ENCODE peak calls at places on chromosomes 12 and 14, in six cellular contexts. S, T, D, L, C and N are unnamed samples.

GRCh38 chr12:40106202-40106533 is 287 bp upstream of the SLC2A13 start:
- DNase-seq in S (no peak), T (no peak), D (no peak), L (no peak), C (no peak), N (no peak)

GRCh38 chr12:100473716-100474150 is at the start of gene NR1H4:
- DNase-seq in S (no peak), T (peak; percentile 73), D (no peak), L (no peak), C (no peak), N (no peak)

GRCh38 chr12:1594045-1594294 is 411 bp downstream of the FBXL14 start:
- DNase-seq in S (peak; percentile 66), T (no peak), D (peak; percentile 65), L (no peak), C (peak; percentile 16), N (no peak)

GRCh38 chr12:115870021-115870420 is 407.5 kb downstream of the MED13L start:
- DNase-seq in S (no peak), T (no peak), D (no peak), L (no peak), C (no peak), N (no peak)

GRCh38 chr14:56590535-56590951 is 10.9 kb downstream of the TMEM260 start:
- DNase-seq in S (no peak), T (no peak), D (peak; percentile 32), L (no peak), C (no peak), N (peak; percentile 42)

GRCh38 chr14:72646861-72647528 is 246.9 kb downstream of the DPF3 start:
- DNase-seq in S (peak; percentile 4), T (peak; percentile 88), D (no peak), L (no peak), C (no peak), N (no peak)

GRCh38 chr12:101737476-101737875 is 1.8 kb downstream of the SYCP3 start:
- DNase-seq in S (no peak), T (no peak), D (no peak), L (no peak), C (no peak), N (no peak)

GRCh38 chr12:122138181-122138580 is 35.8 kb downstream of the IL31 start:
- DNase-seq in S (no peak), T (no peak), D (no peak), L (no peak), C (no peak), N (no peak)

GRCh38 chr12:132710422-132711168 is at the start of gene PGAM5:
- DNase-seq in S (peak; percentile 79), T (peak; percentile 70), D (peak; percentile 75), L (peak; percentile 78), C (peak; percentile 85), N (peak; percentile 75)

GRCh38 chr12:105076098-105076497 is 8.2 kb downstream of the ALDH1L2 start:
- DNase-seq in S (peak; percentile 23), T (peak; percentile 71), D (no peak), L (no peak), C (no peak), N (no peak)

GRCh38 chr14:35412281-35413057 is 7.9 kb upstream of the NFKBIA start:
- DNase-seq in S (peak; percentile 44), T (no peak), D (no peak), L (no peak), C (no peak), N (no peak)

GRCh38 chr12:57543666-57544065 is 3.3 kb downstream of the DCTN2 start:
- DNase-seq in S (no peak), T (peak; percentile 18), D (no peak), L (no peak), C (no peak), N (no peak)

GRCh38 chr12:119258149-119258548 is 76.4 kb upstream of the CCDC60 start:
- DNase-seq in S (no peak), T (no peak), D (no peak), L (no peak), C (no peak), N (no peak)

GRCh38 chr12:54853933-54854538 is at the start of gene MUCL1:
- DNase-seq in S (peak; percentile 57), T (peak; percentile 57), D (peak; percentile 84), L (peak; percentile 86), C (peak; percentile 71), N (peak; percentile 62)

GRCh38 chr12:130846386-130846785 is 7.3 kb upstream of the STX2 start:
- DNase-seq in S (no peak), T (no peak), D (no peak), L (no peak), C (no peak), N (no peak)

GRCh38 chr12:92139634-92140555 is 5.8 kb downstream of the BTG1 start:
- DNase-seq in S (no peak), T (peak; percentile 59), D (no peak), L (no peak), C (no peak), N (no peak)

GRCh38 chr12:12926571-12927071 is 25.3 kb downstream of the GPRC5D start:
- DNase-seq in S (peak; percentile 43), T (no peak), D (no peak), L (no peak), C (peak; percentile 60), N (no peak)

GRCh38 chr12:113855998-113856397 is 110.1 kb downstream of the RBM19 start:
- DNase-seq in S (no peak), T (no peak), D (no peak), L (no peak), C (no peak), N (no peak)

GRCh38 chr12:33825986-33826602 is 196.2 kb upstream of the ALG10 start:
- DNase-seq in S (no peak), T (no peak), D (no peak), L (no peak), C (no peak), N (no peak)

GRCh38 chr14:93764211-93764659 is 24.1 kb downstream of the PRIMA1 start:
- DNase-seq in S (no peak), T (peak; percentile 20), D (no peak), L (no peak), C (no peak), N (no peak)

GRCh38 chr12:45478931-45479330 is 250.6 kb upstream of the ARID2 start:
- DNase-seq in S (no peak), T (no peak), D (no peak), L (no peak), C (no peak), N (no peak)

GRCh38 chr12:89470741-89471504 is 53.7 kb downstream of the GALNT4 start:
- DNase-seq in S (peak; percentile 54), T (peak; percentile 68), D (no peak), L (no peak), C (no peak), N (no peak)

GRCh38 chr12:14514154-14514842 is 53.4 kb downstream of the PLBD1 start:
- DNase-seq in S (peak; percentile 27), T (peak; percentile 21), D (no peak), L (no peak), C (peak; percentile 81), N (no peak)

GRCh38 chr12:127559349-127560040 is 707.5 kb upstream of the TMEM132C start:
- DNase-seq in S (peak; percentile 97), T (peak; percentile 94), D (peak; percentile 83), L (peak; percentile 72), C (no peak), N (no peak)

GRCh38 chr12:8890313-8891084 is 23.8 kb upstream of the PHC1 start:
- DNase-seq in S (peak; percentile 65), T (peak; percentile 22), D (peak; percentile 73), L (peak; percentile 80), C (peak; percentile 51), N (peak; percentile 74)

GRCh38 chr12:107515446-107515958 is 170.1 kb upstream of the PWP1 start:
- DNase-seq in S (peak; percentile 42), T (peak; percentile 93), D (peak; percentile 57), L (no peak), C (peak; percentile 45), N (no peak)

GRCh38 chr14:99996951-99997571 is 68.2 kb upstream of the EVL start:
- DNase-seq in S (no peak), T (peak; percentile 78), D (no peak), L (no peak), C (peak; percentile 75), N (no peak)
- H3K4me2 ChIP-seq in S (no peak overlapping the region), T (peak overlapping the region; percentile 70), D (no peak overlapping the region), L (no peak overlapping the region), C (no peak overlapping the region), N (no peak overlapping the region)

GRCh38 chr14:69553221-69553620 is 21.4 kb downstream of the CCDC177 start:
- DNase-seq in S (peak; percentile 79), T (peak; percentile 75), D (no peak), L (no peak), C (peak; percentile 73), N (no peak)

GRCh38 chr14:69543341-69544249 is 31.1 kb downstream of the CCDC177 start:
- DNase-seq in S (peak; percentile 77), T (peak; percentile 93), D (peak; percentile 38), L (no peak), C (peak; percentile 81), N (no peak)

GRCh38 chr14:69542311-69542710 is 32.4 kb downstream of the CCDC177 start:
- DNase-seq in S (no peak), T (no peak), D (no peak), L (no peak), C (no peak), N (no peak)

GRCh38 chr14:69548566-69548965 is 26.1 kb downstream of the CCDC177 start:
- DNase-seq in S (no peak), T (no peak), D (no peak), L (no peak), C (no peak), N (no peak)

DNA sequence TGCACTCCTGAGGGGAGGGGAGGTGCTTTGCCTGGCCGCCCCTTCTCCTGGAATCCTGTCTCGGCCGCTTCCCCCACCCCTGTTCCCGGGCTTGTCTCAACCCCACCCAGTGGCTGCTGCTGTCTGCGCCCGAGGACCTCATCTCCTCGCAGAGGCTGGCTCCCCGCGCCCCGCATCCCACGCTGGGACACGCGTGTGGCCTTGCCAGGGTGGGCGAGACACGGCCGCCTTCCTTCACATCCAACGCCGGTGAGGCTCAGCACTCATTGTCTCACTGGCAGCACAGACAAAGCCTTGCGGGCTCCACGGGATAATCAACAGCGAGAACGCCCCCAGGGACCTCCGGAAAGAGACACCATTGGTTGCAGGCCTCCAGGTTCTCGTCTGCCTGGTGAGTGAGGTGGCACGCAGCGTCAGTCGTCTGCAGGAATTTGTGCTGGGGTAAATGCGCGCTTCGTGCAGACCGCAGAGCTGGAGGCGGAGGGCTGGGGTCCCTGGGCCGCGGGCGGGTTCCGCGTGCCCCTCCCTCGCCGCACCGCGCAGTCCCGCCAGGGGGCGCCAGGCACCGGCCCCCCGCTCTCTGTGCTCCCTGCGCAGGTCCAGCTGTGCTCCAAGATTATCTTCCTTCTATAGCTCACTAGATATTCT is 26.8 kb downstream of the CCDC177 start:
- DNase-seq in S (peak; percentile 22), T (no peak), D (peak; percentile 90), L (peak; percentile 91), C (no peak), N (peak; percentile 66)
- H3K18ac ChIP-seq in S (no peak overlapping the region), T (no peak overlapping the region), D (peak overlapping the region; percentile 73), L (peak overlapping the region; percentile 82), C (no peak overlapping the region), N (peak overlapping the region; percentile 99)

GRCh38 chr12:81231574-81232368 is 153.9 kb downstream of the ACSS3 start:
- DNase-seq in S (no peak), T (no peak), D (no peak), L (no peak), C (no peak), N (no peak)
- H2AFZ ChIP-seq in S (no peak overlapping the region), T (no peak overlapping the region), D (no peak overlapping the region), L (no peak overlapping the region), C (no peak overlapping the region), N (peak overlapping the region; percentile 21)

GRCh38 chr14:22452330-22452729 is 136.7 kb downstream of the DAD1 start:
- DNase-seq in S (no peak), T (no peak), D (no peak), L (no peak), C (no peak), N (no peak)
- H3K4me2 ChIP-seq in S (no peak overlapping the region), T (no peak overlapping the region), D (no peak overlapping the region), L (no peak overlapping the region), C (no peak overlapping the region), N (no peak overlapping the region)